ENCODE peak calls at places on chromosomes 7 and 10, in six cellular contexts. One of them, this sample, is unnamed.

GRCh38 chr7:126103582-126103981 is 1149.2 kb downstream of the GRM8 start:
- DNase-seq in GM12891: no peak
- DNase-seq in GM12878: no peak
- DNase-seq in HepG2: no peak
- DNase-seq in H1: no peak
- DNase-seq in K562: no peak
- DNase-seq in this sample: no peak

GRCh38 chr10:32941357-32941756 is 16.7 kb downstream of the ITGB1 start:
- DNase-seq in H1: no peak
- DNase-seq in GM12891: no peak
- DNase-seq in K562: no peak
- DNase-seq in HepG2: no peak
- DNase-seq in GM12878: no peak
- DNase-seq in this sample: no peak

GRCh38 chr7:47153571-47153970 is 428.3 kb downstream of the TNS3 start:
- DNase-seq in HepG2: peak
- DNase-seq in H1: peak
- DNase-seq in K562: no peak
- DNase-seq in GM12878: no peak
- DNase-seq in GM12891: no peak
- DNase-seq in this sample: no peak

GRCh38 chr10:97676770-97677581 is 10.1 kb downstream of the AVPI1 start:
- DNase-seq in GM12891: peak
- DNase-seq in GM12878: no peak
- DNase-seq in HepG2: peak
- DNase-seq in H1: no peak
- DNase-seq in K562: peak
- DNase-seq in this sample: peak

GRCh38 chr7:80379034-80379433 is 132.8 kb downstream of the GNAT3 start:
- DNase-seq in GM12891: no peak
- DNase-seq in HepG2: no peak
- DNase-seq in GM12878: no peak
- DNase-seq in H1: no peak
- DNase-seq in K562: no peak
- DNase-seq in this sample: no peak

GRCh38 chr7:28145931-28146330 is 34.7 kb downstream of the JAZF1 start:
- DNase-seq in K562: no peak
- DNase-seq in GM12891: no peak
- DNase-seq in HepG2: no peak
- DNase-seq in H1: no peak
- DNase-seq in GM12878: no peak
- DNase-seq in this sample: no peak

GRCh38 chr7:24829787-24830186 is 72.5 kb upstream of the GSDME start:
- DNase-seq in H1: no peak
- DNase-seq in GM12878: no peak
- DNase-seq in GM12891: no peak
- DNase-seq in K562: no peak
- DNase-seq in HepG2: no peak
- DNase-seq in this sample: no peak

GRCh38 chr7:98764946-98765345 is 104.9 kb downstream of the TMEM130 start:
- DNase-seq in GM12891: no peak
- DNase-seq in H1: no peak
- DNase-seq in GM12878: no peak
- DNase-seq in HepG2: no peak
- DNase-seq in K562: no peak
- DNase-seq in this sample: no peak

GRCh38 chr10:93224005-93224779 is 150.5 kb downstream of the CYP26A1 start:
- DNase-seq in H1: no peak
- DNase-seq in K562: no peak
- DNase-seq in HepG2: no peak
- DNase-seq in GM12891: no peak
- DNase-seq in GM12878: peak
- DNase-seq in this sample: no peak

GRCh38 chr7:2017914-2018785 is 214.6 kb downstream of the MAD1L1 start:
- DNase-seq in HepG2: peak
- DNase-seq in H1: no peak
- DNase-seq in K562: peak
- DNase-seq in GM12878: no peak
- DNase-seq in GM12891: no peak
- DNase-seq in this sample: no peak

GRCh38 chr10:25294032-25294926 is 119.5 kb downstream of the GPR158 start:
- DNase-seq in GM12891: no peak
- DNase-seq in H1: no peak
- DNase-seq in HepG2: peak
- DNase-seq in K562: no peak
- DNase-seq in GM12878: no peak
- DNase-seq in this sample: no peak

GRCh38 chr10:36211856-36212255 is 569.8 kb upstream of the FZD8 start:
- DNase-seq in H1: no peak
- DNase-seq in K562: no peak
- DNase-seq in HepG2: no peak
- DNase-seq in GM12891: no peak
- DNase-seq in GM12878: no peak
- DNase-seq in this sample: no peak
- TF ChIP-seq POLR2A in H1: no peak
- TF ChIP-seq POLR2A in K562: no peak
- TF ChIP-seq POLR2A in HepG2: no peak
- TF ChIP-seq POLR2A in GM12891: no peak
- TF ChIP-seq POLR2A in GM12878: no peak
- TF ChIP-seq POLR2A in this sample: no peak

GRCh38 chr10:76359001-76359400 is 927.6 kb downstream of the LRMDA start:
- DNase-seq in K562: no peak
- DNase-seq in GM12878: no peak
- DNase-seq in HepG2: no peak
- DNase-seq in GM12891: no peak
- DNase-seq in H1: no peak
- DNase-seq in this sample: no peak
- TF ChIP-seq TAF1 in K562: no peak
- TF ChIP-seq TAF1 in GM12878: no peak
- TF ChIP-seq TAF1 in HepG2: no peak
- TF ChIP-seq TAF1 in GM12891: no peak
- TF ChIP-seq TAF1 in H1: no peak
- TF ChIP-seq TAF1 in this sample: no peak

GRCh38 chr10:3774018-3774813 is 10.8 kb downstream of the KLF6 start:
- DNase-seq in GM12891: no peak
- DNase-seq in K562: no peak
- DNase-seq in H1: no peak
- DNase-seq in GM12878: no peak
- DNase-seq in HepG2: no peak
- DNase-seq in this sample: no peak
- TF ChIP-seq POLR2AphosphoS5 in GM12891: peak
- TF ChIP-seq POLR2AphosphoS5 in K562: no peak
- TF ChIP-seq POLR2AphosphoS5 in H1: no peak
- TF ChIP-seq POLR2AphosphoS5 in GM12878: peak
- TF ChIP-seq POLR2AphosphoS5 in HepG2: no peak
- TF ChIP-seq POLR2AphosphoS5 in this sample: peak

DNA sequence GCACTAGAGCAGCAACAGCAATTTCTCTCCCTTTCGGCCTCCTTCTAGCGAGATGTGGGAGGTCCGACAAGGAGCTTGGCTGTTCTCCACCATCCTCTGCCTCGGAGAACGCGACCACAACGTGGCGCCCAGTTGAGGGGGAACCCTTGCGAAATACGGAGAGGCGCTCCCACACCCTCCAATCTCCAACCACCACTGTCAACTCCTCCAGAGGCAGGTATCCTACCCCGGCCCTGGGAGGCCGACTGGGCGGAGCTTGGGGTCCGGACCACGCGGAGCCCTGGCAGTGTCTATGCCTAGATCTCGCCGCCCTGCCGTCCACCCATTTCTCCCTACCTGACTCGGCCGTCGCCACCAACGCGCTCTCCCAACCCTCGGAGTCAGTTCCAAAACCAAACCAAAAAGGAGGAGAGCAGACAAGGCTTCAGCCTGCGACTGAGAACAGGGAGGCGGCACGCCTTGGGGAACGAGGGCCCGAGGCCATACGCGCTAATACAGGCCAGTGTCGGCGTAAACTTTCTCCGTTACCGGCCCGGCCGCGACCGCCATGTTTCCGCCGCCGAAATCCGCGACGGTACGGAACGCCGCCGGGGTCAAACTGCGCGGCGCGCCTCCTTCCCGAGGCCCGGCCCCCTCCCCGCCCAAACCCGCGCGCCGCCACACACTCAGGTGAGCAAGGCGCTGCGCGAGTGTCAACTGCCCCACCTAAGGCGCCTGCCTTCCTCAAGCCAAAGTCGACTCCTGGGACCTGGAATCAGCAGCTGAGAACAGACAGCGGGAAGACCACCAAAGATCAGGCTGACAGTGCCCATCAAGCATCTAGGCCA is at the start of gene TMEM168:
- DNase-seq in HepG2: peak
- DNase-seq in K562: peak
- DNase-seq in GM12878: peak
- DNase-seq in GM12891: peak
- DNase-seq in H1: peak
- DNase-seq in this sample: peak
- TF ChIP-seq POLR2A in HepG2: peak
- TF ChIP-seq POLR2A in K562: peak
- TF ChIP-seq POLR2A in GM12878: peak
- TF ChIP-seq POLR2A in GM12891: peak
- TF ChIP-seq POLR2A in H1: peak
- TF ChIP-seq POLR2A in this sample: peak

DNA sequence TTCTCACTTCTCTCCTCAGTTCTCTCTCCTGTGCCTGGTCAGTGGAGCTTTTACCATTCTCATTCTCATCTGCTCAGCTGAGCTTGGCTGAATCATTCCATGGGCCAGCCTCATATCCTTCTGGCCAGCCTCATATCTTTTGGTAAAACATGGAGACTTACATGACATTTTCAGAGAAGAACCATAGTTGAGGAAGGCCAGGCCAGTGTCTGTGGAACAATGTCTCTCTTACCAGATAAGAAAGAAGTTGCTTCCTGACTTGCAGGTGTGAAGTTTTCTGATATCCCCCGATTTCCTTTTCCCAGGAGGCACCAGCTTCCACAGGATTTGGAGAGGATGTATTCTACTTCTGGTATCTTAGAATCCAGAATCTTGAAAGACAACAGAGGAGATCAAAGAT is 24.7 kb downstream of the ST7 start:
- DNase-seq in K562: no peak
- DNase-seq in H1: no peak
- DNase-seq in GM12891: no peak
- DNase-seq in GM12878: no peak
- DNase-seq in HepG2: no peak
- DNase-seq in this sample: no peak
- TF ChIP-seq TAF1 in K562: no peak
- TF ChIP-seq TAF1 in H1: no peak
- TF ChIP-seq TAF1 in GM12891: no peak
- TF ChIP-seq TAF1 in GM12878: no peak
- TF ChIP-seq TAF1 in HepG2: no peak
- TF ChIP-seq TAF1 in this sample: no peak

DNA sequence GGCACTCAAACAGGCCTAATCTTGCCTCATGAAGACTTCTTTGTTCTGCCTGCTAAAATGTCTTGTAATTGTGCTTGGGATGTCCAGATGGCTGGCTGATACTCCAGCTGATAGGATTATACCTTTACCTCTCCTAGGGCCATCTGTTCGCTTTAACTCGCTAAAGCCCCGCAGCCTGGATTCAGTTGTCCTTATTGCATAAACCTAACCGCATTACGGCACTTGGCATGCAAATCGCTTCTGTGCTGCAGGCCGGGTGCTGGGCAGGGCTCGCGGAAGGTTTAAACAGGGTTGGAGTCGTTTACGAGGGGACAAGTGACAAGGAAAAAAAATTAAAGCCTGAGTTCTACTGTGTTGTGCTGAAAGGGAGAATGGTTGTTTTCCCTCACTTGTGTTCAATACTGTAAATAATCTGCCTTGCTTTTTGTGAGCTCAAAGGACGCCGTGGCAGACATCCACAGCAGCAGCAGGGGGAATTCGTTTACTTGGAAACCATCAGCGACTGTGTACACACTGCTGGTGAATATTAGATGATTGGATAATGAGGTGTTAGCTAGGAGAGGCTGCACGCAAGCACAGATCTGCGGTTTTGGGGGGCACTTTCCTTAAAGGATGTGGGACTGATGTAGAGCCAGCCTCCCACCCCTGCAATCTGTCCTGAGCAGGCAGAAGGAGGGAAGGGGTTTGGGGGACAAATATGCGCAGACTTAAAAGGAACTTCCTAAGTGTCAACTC is 93.0 kb downstream of the EBF3 start:
- DNase-seq in HepG2: no peak
- DNase-seq in H1: no peak
- DNase-seq in GM12878: no peak
- DNase-seq in K562: no peak
- DNase-seq in GM12891: no peak
- DNase-seq in this sample: no peak
- TF ChIP-seq POLR2AphosphoS5 in HepG2: no peak
- TF ChIP-seq POLR2AphosphoS5 in H1: no peak
- TF ChIP-seq POLR2AphosphoS5 in GM12878: no peak
- TF ChIP-seq POLR2AphosphoS5 in K562: no peak
- TF ChIP-seq POLR2AphosphoS5 in GM12891: no peak
- TF ChIP-seq POLR2AphosphoS5 in this sample: no peak

DNA sequence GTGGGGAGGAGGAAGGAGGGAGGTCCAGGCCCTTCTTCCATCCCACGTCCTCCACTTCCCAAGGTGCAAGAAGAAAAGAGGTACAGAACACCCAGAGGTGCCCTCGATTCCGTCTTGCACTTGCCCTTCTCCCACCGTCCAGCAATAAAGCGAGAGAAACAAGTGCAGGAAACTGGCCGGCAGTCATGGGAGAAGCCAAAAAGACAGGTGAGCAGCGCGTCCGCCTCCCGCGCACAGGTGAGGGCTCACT is 1.3 kb downstream of the C10orf95 start:
- DNase-seq in GM12891: no peak
- DNase-seq in GM12878: no peak
- DNase-seq in K562: no peak
- DNase-seq in H1: no peak
- DNase-seq in HepG2: no peak
- DNase-seq in this sample: no peak
- TF ChIP-seq POLR2A in GM12891: no peak
- TF ChIP-seq POLR2A in GM12878: no peak
- TF ChIP-seq POLR2A in K562: peak
- TF ChIP-seq POLR2A in H1: no peak
- TF ChIP-seq POLR2A in HepG2: no peak
- TF ChIP-seq POLR2A in this sample: no peak